ENCODE peak calls at places on chromosomes 4 and X, in six cellular contexts. One of them, this sample, is unnamed.
A peak's percentile ranks its signal among the peaks of the same experiment; 100 is the strongest.

GRCh38 chrX:134949271-134949670 is 41.5 kb upstream of the SMIM10 start:
- ATAC-seq in pancreas: no peak
- ATAC-seq in right cardiac atrium: no peak
- ATAC-seq in lower lobe of right lung: no peak
- ATAC-seq in RWPE2: no peak
- ATAC-seq in psoas muscle: no peak
- ATAC-seq in this sample: no peak

GRCh38 chrX:73767017-73767416 is 204.0 kb downstream of the CHIC1 start:
- ATAC-seq in pancreas: no peak
- ATAC-seq in RWPE2: no peak
- ATAC-seq in lower lobe of right lung: no peak
- ATAC-seq in right cardiac atrium: no peak
- ATAC-seq in psoas muscle: no peak
- ATAC-seq in this sample: no peak

GRCh38 chr4:142045996-142046395 is 409.6 kb downstream of the IL15 start:
- ATAC-seq in psoas muscle: no peak
- ATAC-seq in pancreas: no peak
- ATAC-seq in lower lobe of right lung: no peak
- ATAC-seq in RWPE2: no peak
- ATAC-seq in right cardiac atrium: no peak
- ATAC-seq in this sample: no peak

GRCh38 chr4:83558693-83559092 is 22.8 kb downstream of the GPAT3 start:
- ATAC-seq in lower lobe of right lung: no peak
- ATAC-seq in pancreas: no peak
- ATAC-seq in right cardiac atrium: no peak
- ATAC-seq in psoas muscle: no peak
- ATAC-seq in RWPE2: no peak
- ATAC-seq in this sample: no peak

GRCh38 chr4:98570160-98570797 is 88.1 kb downstream of the TSPAN5 start:
- ATAC-seq in right cardiac atrium: no peak
- ATAC-seq in psoas muscle: no peak
- ATAC-seq in RWPE2: no peak
- ATAC-seq in pancreas: no peak
- ATAC-seq in lower lobe of right lung: no peak
- ATAC-seq in this sample: no peak

GRCh38 chr4:180335571-180335970 is 1907.6 kb upstream of the TENM3 start:
- ATAC-seq in psoas muscle: no peak
- ATAC-seq in lower lobe of right lung: no peak
- ATAC-seq in right cardiac atrium: no peak
- ATAC-seq in pancreas: no peak
- ATAC-seq in RWPE2: no peak
- ATAC-seq in this sample: no peak

GRCh38 chr4:21290562-21290961 is 590.3 kb downstream of the PACRGL start:
- ATAC-seq in lower lobe of right lung: no peak
- ATAC-seq in right cardiac atrium: no peak
- ATAC-seq in RWPE2: no peak
- ATAC-seq in psoas muscle: no peak
- ATAC-seq in pancreas: no peak
- ATAC-seq in this sample: no peak

GRCh38 chr4:37666625-37667071 is 19.5 kb downstream of the RELL1 start:
- ATAC-seq in right cardiac atrium: peak; percentile 57
- ATAC-seq in pancreas: peak; percentile 31
- ATAC-seq in psoas muscle: peak; percentile 93
- ATAC-seq in lower lobe of right lung: peak; percentile 82
- ATAC-seq in RWPE2: peak; percentile 93
- ATAC-seq in this sample: peak; percentile 67

GRCh38 chr4:173415885-173416658 is 17.2 kb upstream of the SCRG1 start:
- ATAC-seq in RWPE2: no peak
- ATAC-seq in pancreas: no peak
- ATAC-seq in right cardiac atrium: peak; percentile 55
- ATAC-seq in lower lobe of right lung: peak; percentile 82
- ATAC-seq in psoas muscle: peak; percentile 34
- ATAC-seq in this sample: peak; percentile 44

GRCh38 chr4:169025184-169025583 is 15.1 kb upstream of the CBR4 start:
- ATAC-seq in psoas muscle: no peak
- ATAC-seq in RWPE2: no peak
- ATAC-seq in right cardiac atrium: no peak
- ATAC-seq in pancreas: no peak
- ATAC-seq in lower lobe of right lung: no peak
- ATAC-seq in this sample: no peak

GRCh38 chrX:56764975-56765791 is 36.1 kb downstream of the NBDY start:
- ATAC-seq in lower lobe of right lung: no peak
- ATAC-seq in right cardiac atrium: no peak
- ATAC-seq in RWPE2: no peak
- ATAC-seq in pancreas: no peak
- ATAC-seq in psoas muscle: no peak
- ATAC-seq in this sample: no peak

GRCh38 chrX:153828308-153828707 is 2.0 kb downstream of the PDZD4 start:
- ATAC-seq in psoas muscle: no peak
- ATAC-seq in right cardiac atrium: no peak
- ATAC-seq in pancreas: no peak
- ATAC-seq in RWPE2: no peak
- ATAC-seq in lower lobe of right lung: no peak
- ATAC-seq in this sample: peak; percentile 7

GRCh38 chr4:165766018-165766417 is 107.0 kb upstream of the TLL1 start:
- ATAC-seq in psoas muscle: no peak
- ATAC-seq in lower lobe of right lung: no peak
- ATAC-seq in RWPE2: no peak
- ATAC-seq in right cardiac atrium: peak; percentile 83
- ATAC-seq in pancreas: no peak
- ATAC-seq in this sample: peak; percentile 50

GRCh38 chr4:85302756-85303155 is 172.2 kb upstream of the ARHGAP24 start:
- ATAC-seq in RWPE2: no peak
- ATAC-seq in psoas muscle: no peak
- ATAC-seq in pancreas: no peak
- ATAC-seq in right cardiac atrium: no peak
- ATAC-seq in lower lobe of right lung: no peak
- ATAC-seq in this sample: no peak

GRCh38 chr4:5812506-5813229 is 80.2 kb downstream of the CRMP1 start:
- ATAC-seq in pancreas: peak; percentile 71
- ATAC-seq in RWPE2: peak; percentile 80
- ATAC-seq in right cardiac atrium: peak; percentile 70
- ATAC-seq in lower lobe of right lung: peak; percentile 59
- ATAC-seq in psoas muscle: no peak
- ATAC-seq in this sample: peak; percentile 65

GRCh38 chr4:165449333-165449732 is 70.5 kb downstream of the CPE start:
- ATAC-seq in lower lobe of right lung: no peak
- ATAC-seq in RWPE2: no peak
- ATAC-seq in right cardiac atrium: no peak
- ATAC-seq in psoas muscle: no peak
- ATAC-seq in pancreas: no peak
- ATAC-seq in this sample: no peak

GRCh38 chr4:4423706-4424498 is 37.0 kb downstream of the NSG1 start:
- ATAC-seq in lower lobe of right lung: no peak
- ATAC-seq in RWPE2: no peak
- ATAC-seq in psoas muscle: no peak
- ATAC-seq in right cardiac atrium: no peak
- ATAC-seq in pancreas: no peak
- ATAC-seq in this sample: no peak

GRCh38 chrX:24002792-24003191 is 24.2 kb downstream of the KLHL15 start:
- ATAC-seq in RWPE2: no peak
- ATAC-seq in psoas muscle: no peak
- ATAC-seq in right cardiac atrium: no peak
- ATAC-seq in lower lobe of right lung: no peak
- ATAC-seq in pancreas: no peak
- ATAC-seq in this sample: no peak

GRCh38 chr4:2182981-2183380 is 58.9 kb downstream of the HAUS3 start:
- ATAC-seq in lower lobe of right lung: no peak
- ATAC-seq in pancreas: no peak
- ATAC-seq in right cardiac atrium: no peak
- ATAC-seq in RWPE2: no peak
- ATAC-seq in psoas muscle: no peak
- ATAC-seq in this sample: no peak

GRCh38 chrX:39577976-39578962 is 519.5 kb downstream of the BCOR start:
- ATAC-seq in pancreas: no peak
- ATAC-seq in right cardiac atrium: peak; percentile 67
- ATAC-seq in psoas muscle: peak; percentile 74
- ATAC-seq in RWPE2: no peak
- ATAC-seq in lower lobe of right lung: no peak
- ATAC-seq in this sample: no peak

GRCh38 chrX:135324463-135324862 is 15.2 kb downstream of the ETDC start:
- ATAC-seq in lower lobe of right lung: no peak
- ATAC-seq in psoas muscle: peak; percentile 52
- ATAC-seq in RWPE2: no peak
- ATAC-seq in right cardiac atrium: no peak
- ATAC-seq in pancreas: no peak
- ATAC-seq in this sample: no peak

GRCh38 chr4:24364249-24364648 is 220.1 kb downstream of the DHX15 start:
- ATAC-seq in psoas muscle: peak; percentile 74
- ATAC-seq in right cardiac atrium: no peak
- ATAC-seq in lower lobe of right lung: no peak
- ATAC-seq in pancreas: no peak
- ATAC-seq in RWPE2: no peak
- ATAC-seq in this sample: no peak

GRCh38 chr4:144582105-144582850 is 63.7 kb upstream of the HHIP start:
- ATAC-seq in psoas muscle: no peak
- ATAC-seq in RWPE2: peak; percentile 66
- ATAC-seq in right cardiac atrium: no peak
- ATAC-seq in lower lobe of right lung: no peak
- ATAC-seq in pancreas: no peak
- ATAC-seq in this sample: no peak

GRCh38 chr4:119025440-119025839 is 110.2 kb upstream of the MYOZ2 start:
- ATAC-seq in RWPE2: peak; percentile 88
- ATAC-seq in right cardiac atrium: peak; percentile 40
- ATAC-seq in psoas muscle: no peak
- ATAC-seq in pancreas: no peak
- ATAC-seq in lower lobe of right lung: peak; percentile 67
- ATAC-seq in this sample: peak; percentile 51

GRCh38 chrX:77640702-77641101 is 145.3 kb downstream of the ATRX start:
- ATAC-seq in RWPE2: no peak
- ATAC-seq in right cardiac atrium: no peak
- ATAC-seq in pancreas: no peak
- ATAC-seq in lower lobe of right lung: no peak
- ATAC-seq in psoas muscle: no peak
- ATAC-seq in this sample: no peak

GRCh38 chrX:132940727-132941162 is 17.7 kb downstream of the HS6ST2 start:
- ATAC-seq in pancreas: no peak
- ATAC-seq in lower lobe of right lung: no peak
- ATAC-seq in psoas muscle: no peak
- ATAC-seq in right cardiac atrium: no peak
- ATAC-seq in RWPE2: peak; percentile 60
- ATAC-seq in this sample: no peak

GRCh38 chr4:6839579-6839978 is 57.1 kb downstream of the KIAA0232 start:
- ATAC-seq in pancreas: no peak
- ATAC-seq in RWPE2: no peak
- ATAC-seq in right cardiac atrium: peak; percentile 15
- ATAC-seq in psoas muscle: no peak
- ATAC-seq in lower lobe of right lung: no peak
- ATAC-seq in this sample: no peak
- H3K27ac ChIP-seq in pancreas: no peak overlapping the region
- H3K27ac ChIP-seq in RWPE2: no peak overlapping the region
- H3K27ac ChIP-seq in right cardiac atrium: peak overlapping the region; percentile 87
- H3K27ac ChIP-seq in psoas muscle: peak overlapping the region; percentile 82
- H3K27ac ChIP-seq in lower lobe of right lung: no peak overlapping the region
- H3K27ac ChIP-seq in this sample: peak overlapping the region; percentile 14

DNA sequence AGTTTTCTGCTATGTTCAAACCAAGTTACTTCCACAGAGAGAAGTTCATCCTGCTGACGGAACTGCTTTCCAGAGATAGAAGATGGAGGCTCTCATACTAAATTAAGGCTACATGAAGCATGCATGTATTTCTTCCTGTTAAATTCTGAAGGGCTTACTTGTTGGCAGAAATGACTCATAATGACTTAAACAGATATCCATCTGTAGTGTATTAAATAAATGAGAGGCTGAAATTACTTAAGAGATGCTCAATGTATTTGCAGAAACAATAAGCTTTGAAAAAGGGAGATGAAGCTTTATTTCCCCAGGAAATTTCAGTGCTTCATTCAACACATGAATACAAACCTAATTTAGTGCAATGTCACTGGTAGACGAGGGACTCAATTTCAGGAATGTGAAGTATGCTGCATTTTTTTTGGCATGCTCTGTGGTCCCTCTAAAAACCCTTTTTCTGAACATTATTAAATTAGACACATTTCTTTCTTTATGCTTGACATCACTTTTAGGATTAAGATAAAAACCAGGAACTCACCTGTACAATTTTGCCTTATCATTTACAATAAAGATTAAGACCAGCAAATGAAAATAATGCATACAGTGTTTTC is 759.1 kb upstream of the POU3F4 start:
- ATAC-seq in RWPE2: peak; percentile 61
- ATAC-seq in right cardiac atrium: no peak
- ATAC-seq in pancreas: no peak
- ATAC-seq in lower lobe of right lung: no peak
- ATAC-seq in psoas muscle: no peak
- ATAC-seq in this sample: no peak
- H3K27ac ChIP-seq in RWPE2: no peak overlapping the region
- H3K27ac ChIP-seq in right cardiac atrium: no peak overlapping the region
- H3K27ac ChIP-seq in pancreas: no peak overlapping the region
- H3K27ac ChIP-seq in lower lobe of right lung: no peak overlapping the region
- H3K27ac ChIP-seq in psoas muscle: no peak overlapping the region
- H3K27ac ChIP-seq in this sample: no peak overlapping the region

DNA sequence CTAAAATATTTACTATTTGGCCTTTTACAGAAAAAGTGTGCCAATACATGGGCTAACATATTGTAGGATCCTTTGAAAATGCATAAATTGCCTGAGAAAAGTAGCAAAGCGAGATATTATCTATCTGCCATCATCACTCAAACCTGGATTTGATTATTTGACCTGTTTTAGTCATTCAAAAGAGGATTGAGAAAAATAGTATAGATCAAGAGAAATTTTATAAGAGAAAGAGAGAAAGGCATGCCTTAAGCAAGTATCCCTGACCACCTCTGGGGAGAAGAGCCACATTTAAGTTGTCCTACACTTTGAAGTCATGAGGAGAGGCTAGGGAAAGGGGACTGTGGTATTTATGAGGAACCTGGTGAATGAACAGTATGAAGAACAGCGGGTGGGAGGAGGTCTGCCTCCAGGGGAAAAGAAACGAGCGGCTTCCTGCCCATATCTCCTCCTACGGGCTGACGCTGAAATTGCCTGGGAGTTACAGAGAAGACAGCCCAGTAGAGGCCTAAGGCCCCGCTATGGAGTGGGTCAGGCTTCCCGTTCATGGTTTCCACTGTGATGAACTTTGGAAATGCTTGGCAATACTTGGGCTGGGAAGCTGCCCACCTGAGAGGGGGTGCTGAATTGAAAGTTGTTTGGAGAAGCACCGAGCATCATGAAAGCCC is 106.8 kb upstream of the ACSL4 start:
- ATAC-seq in RWPE2: no peak
- ATAC-seq in lower lobe of right lung: peak; percentile 51
- ATAC-seq in right cardiac atrium: peak; percentile 75
- ATAC-seq in pancreas: no peak
- ATAC-seq in psoas muscle: peak; percentile 23
- ATAC-seq in this sample: peak; percentile 8
- H3K27ac ChIP-seq in RWPE2: peak overlapping the region; percentile 48
- H3K27ac ChIP-seq in lower lobe of right lung: peak overlapping the region; percentile 62
- H3K27ac ChIP-seq in right cardiac atrium: peak overlapping the region; percentile 75
- H3K27ac ChIP-seq in pancreas: no peak overlapping the region
- H3K27ac ChIP-seq in psoas muscle: no peak overlapping the region
- H3K27ac ChIP-seq in this sample: peak overlapping the region; percentile 49

GRCh38 chrX:102930990-102931756 is 5.9 kb upstream of the RAB40AL start:
- ATAC-seq in right cardiac atrium: no peak
- ATAC-seq in RWPE2: peak; percentile 79
- ATAC-seq in psoas muscle: no peak
- ATAC-seq in pancreas: no peak
- ATAC-seq in lower lobe of right lung: no peak
- ATAC-seq in this sample: no peak
- H3K27ac ChIP-seq in right cardiac atrium: no peak overlapping the region
- H3K27ac ChIP-seq in RWPE2: no peak overlapping the region
- H3K27ac ChIP-seq in psoas muscle: no peak overlapping the region
- H3K27ac ChIP-seq in pancreas: no peak overlapping the region
- H3K27ac ChIP-seq in lower lobe of right lung: no peak overlapping the region
- H3K27ac ChIP-seq in this sample: no peak overlapping the region

This sample was measured in gastroesophageal sphincter.